ENCODE peak calls at places on chromosomes 3 and 15, in nine cellular contexts. One of them, this sample, is unnamed.

GRCh38 chr15:43517354-43518072 is at the start of gene MAP1A:
- DNase-seq in HCT116: no peak
- DNase-seq in ovary: peak; percentile 62
- DNase-seq in uterus: peak; percentile 53
- DNase-seq in stomach: no peak
- DNase-seq in IMR-90: peak; percentile 71
- DNase-seq in transverse colon: peak; percentile 37
- DNase-seq in tibial nerve: no peak
- DNase-seq in A549: no peak
- DNase-seq in this sample: no peak

GRCh38 chr15:41501961-41502786 is 8.5 kb downstream of the ITPKA start:
- DNase-seq in HCT116: no peak
- DNase-seq in ovary: no peak
- DNase-seq in uterus: no peak
- DNase-seq in stomach: no peak
- DNase-seq in IMR-90: no peak
- DNase-seq in transverse colon: no peak
- DNase-seq in tibial nerve: no peak
- DNase-seq in A549: no peak
- DNase-seq in this sample: no peak

GRCh38 chr15:62752687-62753517 is 289.6 kb upstream of the TPM1 start:
- DNase-seq in HCT116: no peak
- DNase-seq in ovary: no peak
- DNase-seq in uterus: no peak
- DNase-seq in stomach: no peak
- DNase-seq in IMR-90: peak; percentile 54
- DNase-seq in transverse colon: no peak
- DNase-seq in tibial nerve: no peak
- DNase-seq in A549: no peak
- DNase-seq in this sample: no peak

GRCh38 chr3:52845157-52845556 is 10.3 kb upstream of the MUSTN1 start:
- DNase-seq in HCT116: no peak
- DNase-seq in ovary: peak; percentile 32
- DNase-seq in uterus: peak; percentile 55
- DNase-seq in stomach: peak; percentile 68
- DNase-seq in IMR-90: peak; percentile 38
- DNase-seq in transverse colon: peak; percentile 40
- DNase-seq in tibial nerve: peak; percentile 49
- DNase-seq in A549: no peak
- DNase-seq in this sample: peak; percentile 89

GRCh38 chr15:74227968-74228722 is 8.0 kb upstream of the CCDC33 start:
- DNase-seq in HCT116: no peak
- DNase-seq in ovary: no peak
- DNase-seq in uterus: no peak
- DNase-seq in stomach: peak; percentile 45
- DNase-seq in IMR-90: no peak
- DNase-seq in transverse colon: peak; percentile 71
- DNase-seq in tibial nerve: no peak
- DNase-seq in A549: no peak
- DNase-seq in this sample: no peak

GRCh38 chr3:45865568-45865955 is 20.8 kb upstream of the CCR9 start:
- DNase-seq in HCT116: no peak
- DNase-seq in ovary: no peak
- DNase-seq in uterus: no peak
- DNase-seq in stomach: no peak
- DNase-seq in IMR-90: no peak
- DNase-seq in transverse colon: no peak
- DNase-seq in tibial nerve: no peak
- DNase-seq in A549: no peak
- DNase-seq in this sample: no peak

GRCh38 chr15:71237456-71238188 is 122.4 kb downstream of the THSD4 start:
- DNase-seq in HCT116: peak; percentile 69
- DNase-seq in ovary: peak; percentile 39
- DNase-seq in uterus: peak; percentile 83
- DNase-seq in stomach: peak; percentile 65
- DNase-seq in IMR-90: peak; percentile 96
- DNase-seq in transverse colon: peak; percentile 88
- DNase-seq in tibial nerve: no peak
- DNase-seq in A549: peak; percentile 97
- DNase-seq in this sample: no peak

GRCh38 chr3:62587169-62587568 is 213.8 kb upstream of the FEZF2 start:
- DNase-seq in HCT116: no peak
- DNase-seq in ovary: no peak
- DNase-seq in uterus: no peak
- DNase-seq in stomach: no peak
- DNase-seq in IMR-90: peak; percentile 60
- DNase-seq in transverse colon: no peak
- DNase-seq in tibial nerve: no peak
- DNase-seq in A549: no peak
- DNase-seq in this sample: no peak

GRCh38 chr3:59798372-59799086 is 748.7 kb upstream of the CFAP20DC start:
- DNase-seq in HCT116: no peak
- DNase-seq in ovary: no peak
- DNase-seq in uterus: no peak
- DNase-seq in stomach: no peak
- DNase-seq in IMR-90: no peak
- DNase-seq in transverse colon: no peak
- DNase-seq in tibial nerve: no peak
- DNase-seq in A549: no peak
- DNase-seq in this sample: no peak

GRCh38 chr15:97126556-97127233 is 796.2 kb downstream of the NR2F2 start:
- DNase-seq in HCT116: no peak
- DNase-seq in ovary: no peak
- DNase-seq in uterus: no peak
- DNase-seq in stomach: no peak
- DNase-seq in IMR-90: no peak
- DNase-seq in transverse colon: no peak
- DNase-seq in tibial nerve: no peak
- DNase-seq in A549: no peak
- DNase-seq in this sample: no peak

GRCh38 chr3:29514170-29514569 is 233.3 kb downstream of the RBMS3 start:
- DNase-seq in HCT116: no peak
- DNase-seq in ovary: no peak
- DNase-seq in uterus: no peak
- DNase-seq in stomach: no peak
- DNase-seq in IMR-90: no peak
- DNase-seq in transverse colon: no peak
- DNase-seq in tibial nerve: no peak
- DNase-seq in A549: no peak
- DNase-seq in this sample: no peak

GRCh38 chr15:66789029-66790025 is 87.3 kb downstream of the SMAD6 start:
- DNase-seq in HCT116: no peak
- DNase-seq in ovary: peak; percentile 76
- DNase-seq in uterus: peak; percentile 56
- DNase-seq in stomach: peak; percentile 49
- DNase-seq in IMR-90: peak; percentile 81
- DNase-seq in transverse colon: peak; percentile 38
- DNase-seq in tibial nerve: no peak
- DNase-seq in A549: no peak
- DNase-seq in this sample: no peak

GRCh38 chr3:184338538-184338945 is 1.1 kb downstream of the FAM131A start:
- DNase-seq in HCT116: no peak
- DNase-seq in ovary: peak; percentile 90
- DNase-seq in uterus: peak; percentile 96
- DNase-seq in stomach: peak; percentile 57
- DNase-seq in IMR-90: peak; percentile 87
- DNase-seq in transverse colon: peak; percentile 66
- DNase-seq in tibial nerve: peak; percentile 74
- DNase-seq in A549: no peak
- DNase-seq in this sample: no peak

GRCh38 chr3:134708025-134708597 is 57.3 kb upstream of the KY start:
- DNase-seq in HCT116: no peak
- DNase-seq in ovary: no peak
- DNase-seq in uterus: no peak
- DNase-seq in stomach: no peak
- DNase-seq in IMR-90: peak; percentile 26
- DNase-seq in transverse colon: no peak
- DNase-seq in tibial nerve: no peak
- DNase-seq in A549: no peak
- DNase-seq in this sample: no peak

GRCh38 chr3:134708671-134709070 is 57.8 kb upstream of the KY start:
- DNase-seq in HCT116: no peak
- DNase-seq in ovary: no peak
- DNase-seq in uterus: no peak
- DNase-seq in stomach: no peak
- DNase-seq in IMR-90: peak; percentile 67
- DNase-seq in transverse colon: no peak
- DNase-seq in tibial nerve: no peak
- DNase-seq in A549: no peak
- DNase-seq in this sample: no peak

GRCh38 chr3:134699721-134700120 is 48.9 kb upstream of the KY start:
- DNase-seq in HCT116: no peak
- DNase-seq in ovary: no peak
- DNase-seq in uterus: no peak
- DNase-seq in stomach: no peak
- DNase-seq in IMR-90: no peak
- DNase-seq in transverse colon: no peak
- DNase-seq in tibial nerve: no peak
- DNase-seq in A549: no peak
- DNase-seq in this sample: no peak

GRCh38 chr3:134709076-134709475 is 58.3 kb upstream of the KY start:
- DNase-seq in HCT116: no peak
- DNase-seq in ovary: no peak
- DNase-seq in uterus: no peak
- DNase-seq in stomach: no peak
- DNase-seq in IMR-90: no peak
- DNase-seq in transverse colon: no peak
- DNase-seq in tibial nerve: no peak
- DNase-seq in A549: no peak
- DNase-seq in this sample: no peak

GRCh38 chr3:134704556-134704955 is 53.7 kb upstream of the KY start:
- DNase-seq in HCT116: no peak
- DNase-seq in ovary: no peak
- DNase-seq in uterus: no peak
- DNase-seq in stomach: no peak
- DNase-seq in IMR-90: no peak
- DNase-seq in transverse colon: no peak
- DNase-seq in tibial nerve: no peak
- DNase-seq in A549: no peak
- DNase-seq in this sample: no peak
- TF ChIP-seq POLR2A in HCT116: no peak
- TF ChIP-seq POLR2A in ovary: no peak
- TF ChIP-seq POLR2A in uterus: no peak
- TF ChIP-seq POLR2A in stomach: no peak
- TF ChIP-seq POLR2A in IMR-90: no peak
- TF ChIP-seq POLR2A in transverse colon: no peak
- TF ChIP-seq POLR2A in tibial nerve: no peak
- TF ChIP-seq POLR2A in A549: no peak
- TF ChIP-seq POLR2A in this sample: no peak

DNA sequence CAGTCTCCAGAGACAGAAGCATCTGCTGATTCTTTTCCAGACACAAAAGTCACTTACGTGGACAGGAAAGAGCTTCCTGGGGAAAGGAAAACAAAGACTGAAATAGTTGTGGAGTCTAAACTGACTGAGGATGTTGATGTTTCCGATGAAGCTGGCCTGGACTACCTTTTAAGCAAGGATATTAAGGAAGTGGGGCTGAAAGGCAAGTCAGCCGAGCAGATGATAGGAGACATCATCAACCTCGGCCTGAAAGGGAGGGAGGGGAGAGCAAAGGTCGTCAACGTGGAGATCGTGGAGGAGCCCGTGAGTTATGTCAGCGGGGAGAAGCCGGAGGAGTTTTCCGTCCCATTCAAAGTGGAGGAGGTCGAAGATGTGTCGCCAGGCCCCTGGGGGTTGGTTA is 25.4 kb downstream of the SYNM start:
- DNase-seq in HCT116: no peak
- DNase-seq in ovary: no peak
- DNase-seq in uterus: no peak
- DNase-seq in stomach: no peak
- DNase-seq in IMR-90: no peak
- DNase-seq in transverse colon: no peak
- DNase-seq in tibial nerve: no peak
- DNase-seq in A549: no peak
- DNase-seq in this sample: no peak
- H3K27ac ChIP-seq in HCT116: no peak overlapping the region
- H3K27ac ChIP-seq in ovary: no peak overlapping the region
- H3K27ac ChIP-seq in uterus: no peak overlapping the region
- H3K27ac ChIP-seq in stomach: no peak overlapping the region
- H3K27ac ChIP-seq in IMR-90: no peak overlapping the region
- H3K27ac ChIP-seq in transverse colon: peak overlapping the region; percentile 39
- H3K27ac ChIP-seq in tibial nerve: no peak overlapping the region
- H3K27ac ChIP-seq in A549: no peak overlapping the region
- H3K27ac ChIP-seq in this sample: peak overlapping the region; percentile 63

DNA sequence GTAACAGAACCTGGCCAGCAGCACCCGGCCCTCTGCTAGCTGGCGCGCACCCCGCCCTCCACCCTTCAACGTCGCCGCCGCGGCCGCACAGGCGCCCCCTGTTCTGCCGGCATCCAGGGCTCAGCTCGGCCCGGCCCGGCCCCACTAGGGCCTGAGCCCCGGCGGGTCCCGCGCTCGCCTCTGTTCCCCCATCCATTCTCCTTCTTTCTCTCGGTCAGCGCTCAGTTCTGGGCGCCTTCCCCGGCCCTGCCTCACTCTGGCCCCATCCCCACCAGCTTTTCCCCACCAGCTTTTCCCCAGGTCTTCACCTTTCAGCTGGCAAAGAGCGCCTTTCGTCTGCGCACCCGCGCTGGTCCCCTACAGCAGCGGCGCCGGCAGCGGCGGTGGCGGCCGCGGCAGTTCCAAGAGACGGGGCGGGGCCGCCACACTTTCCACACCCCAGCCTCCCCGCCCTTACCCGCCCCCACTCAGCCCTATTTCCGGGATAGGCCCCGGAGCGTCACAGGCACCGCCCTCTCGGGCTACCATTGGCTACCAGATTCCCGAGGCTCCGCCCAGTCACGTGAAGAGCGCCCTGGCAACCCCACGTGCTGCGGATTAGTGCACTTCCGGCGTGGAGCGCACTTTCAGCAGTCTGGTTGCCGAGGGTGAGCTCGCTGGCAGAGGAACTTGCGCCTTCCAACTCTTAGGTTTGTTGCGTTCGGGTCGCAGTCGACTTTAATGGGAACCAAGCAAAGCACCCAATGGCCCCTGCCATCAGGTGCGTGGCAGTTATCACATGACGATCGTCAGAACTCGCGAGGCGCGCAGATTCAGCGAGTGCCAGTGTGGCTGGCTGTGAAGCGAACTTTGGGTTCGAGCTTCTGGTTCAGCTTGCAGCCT is at the start of gene EIF5A2:
- DNase-seq in HCT116: peak; percentile 91
- DNase-seq in ovary: peak; percentile 96
- DNase-seq in uterus: peak; percentile 95
- DNase-seq in stomach: peak; percentile 90
- DNase-seq in IMR-90: peak; percentile 93
- DNase-seq in transverse colon: peak; percentile 90
- DNase-seq in tibial nerve: peak; percentile 94
- DNase-seq in A549: peak; percentile 93
- DNase-seq in this sample: peak; percentile 73
- TF ChIP-seq POLR2A in HCT116: no peak
- TF ChIP-seq POLR2A in ovary: peak; percentile 9
- TF ChIP-seq POLR2A in uterus: peak; percentile 56
- TF ChIP-seq POLR2A in stomach: no peak
- TF ChIP-seq POLR2A in IMR-90: peak; percentile 88
- TF ChIP-seq POLR2A in transverse colon: peak; percentile 37
- TF ChIP-seq POLR2A in tibial nerve: peak; percentile 22
- TF ChIP-seq POLR2A in A549: peak; percentile 51
- TF ChIP-seq POLR2A in this sample: peak; percentile 36

DNA sequence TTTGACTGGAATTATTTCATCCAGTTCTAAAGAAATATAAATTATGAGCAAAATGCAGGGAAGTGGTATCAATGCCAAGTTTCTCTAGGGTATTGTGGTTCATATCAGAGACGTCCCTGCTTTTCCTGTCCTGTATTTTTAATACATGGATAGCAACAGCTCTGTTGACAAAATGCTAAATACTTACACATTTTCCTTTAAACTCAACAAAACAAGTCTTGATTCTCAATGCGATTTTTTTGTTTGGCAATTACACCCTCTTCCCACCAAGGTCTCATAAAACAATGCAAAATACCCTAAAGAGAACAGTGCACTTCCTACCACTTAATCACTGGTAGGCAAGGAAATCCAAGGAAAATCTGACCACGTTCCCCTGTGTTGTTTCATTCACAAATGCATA is 120.0 kb downstream of the DUT start:
- DNase-seq in HCT116: no peak
- DNase-seq in ovary: no peak
- DNase-seq in uterus: no peak
- DNase-seq in stomach: no peak
- DNase-seq in IMR-90: no peak
- DNase-seq in transverse colon: no peak
- DNase-seq in tibial nerve: no peak
- DNase-seq in A549: no peak
- DNase-seq in this sample: no peak
- H3K27ac ChIP-seq in HCT116: no peak overlapping the region
- H3K27ac ChIP-seq in ovary: no peak overlapping the region
- H3K27ac ChIP-seq in uterus: no peak overlapping the region
- H3K27ac ChIP-seq in stomach: no peak overlapping the region
- H3K27ac ChIP-seq in IMR-90: no peak overlapping the region
- H3K27ac ChIP-seq in transverse colon: no peak overlapping the region
- H3K27ac ChIP-seq in tibial nerve: no peak overlapping the region
- H3K27ac ChIP-seq in A549: no peak overlapping the region
- H3K27ac ChIP-seq in this sample: no peak overlapping the region

This sample was measured in gastrocnemius medialis.